ENCODE peak calls at places on chromosome 13, in eight cellular contexts. B, U, P, K, S, V, D and M are unnamed samples.

GRCh38 chr13:110758195-110758594 is 44.7 kb downstream of the ING1 start:
- DNase-seq in B (peak; percentile 16), U (peak; percentile 65), P (peak; percentile 58), K (peak; percentile 26), S (no peak), V (peak; percentile 67), D (no peak), M (peak; percentile 37)

GRCh38 chr13:65914707-65915106 is 1315.4 kb downstream of the PCDH9 start:
- DNase-seq in B (peak; percentile 73), U (peak; percentile 88), P (peak; percentile 89), K (peak; percentile 74), S (peak; percentile 33), V (peak; percentile 68), D (no peak), M (no peak)

GRCh38 chr13:51729853-51730553 is 74.0 kb downstream of the DHRS12 start:
- DNase-seq in B (peak; percentile 88), U (peak; percentile 91), P (peak; percentile 93), K (peak; percentile 69), S (peak; percentile 53), V (peak; percentile 90), D (no peak), M (no peak)

GRCh38 chr13:62483774-62484173 is 1068.1 kb upstream of the PCDH20 start:
- DNase-seq in B (peak; percentile 21), U (no peak), P (no peak), K (no peak), S (no peak), V (peak; percentile 5), D (no peak), M (peak; percentile 55)

GRCh38 chr13:36105726-36106125 is 25.5 kb downstream of the DCLK1 start:
- DNase-seq in B (no peak), U (no peak), P (no peak), K (no peak), S (no peak), V (no peak), D (no peak), M (no peak)

GRCh38 chr13:113827021-113827420 is 36.9 kb downstream of the GAS6 start:
- DNase-seq in B (no peak), U (no peak), P (no peak), K (no peak), S (no peak), V (no peak), D (no peak), M (no peak)

GRCh38 chr13:33489563-33489962 is 204.0 kb upstream of the STARD13 start:
- DNase-seq in B (no peak), U (no peak), P (no peak), K (no peak), S (no peak), V (no peak), D (no peak), M (no peak)

GRCh38 chr13:46679369-46680180 is 117.4 kb downstream of the ESD start:
- DNase-seq in B (peak; percentile 32), U (peak; percentile 89), P (peak; percentile 77), K (peak; percentile 74), S (no peak), V (peak; percentile 71), D (peak; percentile 87), M (no peak)

GRCh38 chr13:88142653-88143052 is 471.5 kb downstream of the SLITRK5 start:
- DNase-seq in B (no peak), U (no peak), P (no peak), K (no peak), S (no peak), V (no peak), D (no peak), M (no peak)

GRCh38 chr13:113545455-113545930 is 39.1 kb upstream of the TFDP1 start:
- DNase-seq in B (peak; percentile 37), U (peak; percentile 66), P (no peak), K (peak; percentile 59), S (no peak), V (no peak), D (no peak), M (no peak)

GRCh38 chr13:82833928-82834327 is 1048.3 kb downstream of the SLITRK1 start:
- DNase-seq in B (peak; percentile 12), U (peak; percentile 42), P (peak; percentile 2), K (peak; percentile 14), S (no peak), V (peak; percentile 35), D (no peak), M (peak; percentile 82)

GRCh38 chr13:25347156-25347555 is 24.6 kb upstream of the ATP8A2 start:
- DNase-seq in B (peak; percentile 14), U (no peak), P (no peak), K (no peak), S (no peak), V (no peak), D (no peak), M (no peak)

GRCh38 chr13:41145136-41145908 is 12.7 kb upstream of the KBTBD6 start:
- DNase-seq in B (peak; percentile 35), U (peak; percentile 18), P (peak; percentile 66), K (peak; percentile 26), S (peak; percentile 42), V (peak; percentile 32), D (no peak), M (no peak)

GRCh38 chr13:52751196-52751595 is 11.6 kb upstream of the CNMD start:
- DNase-seq in B (no peak), U (no peak), P (no peak), K (no peak), S (no peak), V (no peak), D (no peak), M (no peak)

GRCh38 chr13:30346789-30347167 is 39.4 kb upstream of the KATNAL1 start:
- DNase-seq in B (no peak), U (no peak), P (no peak), K (no peak), S (no peak), V (no peak), D (peak; percentile 26), M (no peak)

GRCh38 chr13:46893820-46894533 is 2.9 kb downstream of the HTR2A start:
- DNase-seq in B (peak; percentile 36), U (peak; percentile 55), P (peak; percentile 53), K (peak; percentile 29), S (no peak), V (peak; percentile 49), D (peak; percentile 63), M (no peak)

GRCh38 chr13:108463365-108463764 is 166.0 kb upstream of the MYO16 start:
- DNase-seq in B (peak; percentile 97), U (peak; percentile 91), P (peak; percentile 97), K (peak; percentile 51), S (peak; percentile 44), V (peak; percentile 94), D (no peak), M (peak; percentile 97)

GRCh38 chr13:60679928-60680693 is 283.1 kb downstream of the TDRD3 start:
- DNase-seq in B (no peak), U (no peak), P (peak; percentile 22), K (no peak), S (no peak), V (peak; percentile 2), D (no peak), M (no peak)

GRCh38 chr13:91200486-91200885 is 147.0 kb upstream of the MIR17HG start:
- DNase-seq in B (no peak), U (no peak), P (no peak), K (no peak), S (no peak), V (no peak), D (no peak), M (no peak)

GRCh38 chr13:31947105-31947504 is 84.5 kb upstream of the FRY start:
- DNase-seq in B (no peak), U (no peak), P (no peak), K (no peak), S (no peak), V (no peak), D (no peak), M (no peak)

GRCh38 chr13:46831588-46832194 is 34.7 kb upstream of the ESD start:
- DNase-seq in B (peak; percentile 41), U (peak; percentile 71), P (peak; percentile 76), K (peak; percentile 48), S (no peak), V (peak; percentile 69), D (peak; percentile 64), M (no peak)

GRCh38 chr13:29292045-29292444 is 303.4 kb downstream of the SLC7A1 start:
- DNase-seq in B (no peak), U (no peak), P (no peak), K (no peak), S (no peak), V (no peak), D (no peak), M (no peak)

GRCh38 chr13:28623782-28624706 is 34.9 kb upstream of the POMP start:
- DNase-seq in B (peak; percentile 5), U (peak; percentile 15), P (no peak), K (no peak), S (no peak), V (peak; percentile 14), D (no peak), M (no peak)

GRCh38 chr13:97344250-97345175 is 89.5 kb upstream of the RAP2A start:
- DNase-seq in B (peak; percentile 41), U (peak; percentile 75), P (peak; percentile 79), K (peak; percentile 49), S (no peak), V (peak; percentile 81), D (peak; percentile 59), M (no peak)

GRCh38 chr13:42835012-42835411 is 53.6 kb downstream of the FAM216B start:
- DNase-seq in B (no peak), U (peak; percentile 53), P (no peak), K (no peak), S (no peak), V (no peak), D (no peak), M (no peak)

DNA sequence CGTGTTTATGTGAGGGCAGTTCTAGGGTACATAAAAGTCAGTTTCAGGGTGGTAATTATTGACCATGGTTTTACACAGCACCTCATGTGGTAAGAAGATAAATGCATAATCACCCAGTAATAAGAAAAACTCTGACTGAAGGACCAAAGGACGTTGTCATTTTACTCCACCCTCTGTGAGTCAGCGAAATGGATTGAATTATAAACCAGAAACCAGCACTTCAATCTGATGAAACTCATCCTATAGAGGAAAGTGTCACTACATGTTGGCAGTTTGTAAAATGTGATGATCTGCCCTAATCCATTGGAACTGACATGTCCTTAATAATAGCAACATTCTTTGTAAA is 406.8 kb downstream of the KLF5 start:
- DNase-seq in B (peak; percentile 64), U (peak; percentile 37), P (peak; percentile 45), K (no peak), S (no peak), V (peak; percentile 10), D (no peak), M (no peak)
- TF ChIP-seq CTCF in B (no peak), U (no peak), P (no peak), K (no peak), S (no peak), V (no peak), D (no peak), M (no peak)

GRCh38 chr13:101390461-101390860 is 25.8 kb downstream of the NALCN start:
- DNase-seq in B (peak; percentile 74), U (peak; percentile 23), P (peak; percentile 29), K (no peak), S (no peak), V (peak; percentile 22), D (no peak), M (no peak)
- H3K4me3 ChIP-seq in B (no peak overlapping the region), U (no peak overlapping the region), P (no peak overlapping the region), K (no peak overlapping the region), S (no peak overlapping the region), V (no peak overlapping the region), D (no peak overlapping the region), M (no peak overlapping the region)

GRCh38 chr13:55244991-55245644 is 1895.6 kb upstream of the PRR20A start:
- DNase-seq in B (no peak), U (peak; percentile 0), P (peak; percentile 1), K (no peak), S (no peak), V (no peak), D (peak; percentile 0), M (no peak)
- TF ChIP-seq CTCF in B (peak; percentile 28), U (no peak), P (no peak), K (no peak), S (no peak), V (no peak), D (peak; percentile 7), M (peak; percentile 74)

GRCh38 chr13:72805663-72806341 is 23.9 kb downstream of the PIBF1 start:
- DNase-seq in B (no peak), U (no peak), P (peak; percentile 21), K (no peak), S (no peak), V (peak; percentile 44), D (no peak), M (no peak)
- H3K4me3 ChIP-seq in B (no peak overlapping the region), U (no peak overlapping the region), P (no peak overlapping the region), K (no peak overlapping the region), S (no peak overlapping the region), V (no peak overlapping the region), D (no peak overlapping the region), M (no peak overlapping the region)